ENCODE peak calls at places on chromosomes 13 and 19, in seven cellular contexts. I is fibroblast of lung, J is transverse colon, K is left lung, L is uterus, X is tibial nerve, Z is neuronal stem cell. H is an unnamed sample.

GRCh38 chr13:109110159-109110558 is 480.7 kb downstream of the MYO16 start:
- DNase-seq in X (no peak), Z (no peak), I (no peak), K (no peak), L (no peak), J (no peak), H (no peak)

GRCh38 chr19:33391631-33392249 is 18.2 kb downstream of the CEBPG start:
- DNase-seq in I (no peak), L (no peak), J (no peak), K (no peak), X (no peak), Z (no peak), H (no peak)

GRCh38 chr19:35349614-35350521 is 2.2 kb downstream of the FFAR1 start:
- DNase-seq in I (no peak), L (no peak), J (no peak), Z (no peak), X (no peak), K (peak; percentile 63), H (no peak)

GRCh38 chr19:19866599-19867248 is 1.0 kb downstream of the ZNF253 start:
- DNase-seq in L (no peak), Z (peak; percentile 57), X (no peak), J (peak; percentile 19), K (no peak), I (peak; percentile 1), H (no peak)

GRCh38 chr13:46983881-46984280 is 87.0 kb upstream of the HTR2A start:
- DNase-seq in Z (no peak), I (peak; percentile 20), L (no peak), K (no peak), X (no peak), J (no peak), H (no peak)

GRCh38 chr19:5823579-5824281 is 15.8 kb downstream of the FUT6 start:
- DNase-seq in J (peak; percentile 54), Z (no peak), I (no peak), X (no peak), K (no peak), L (no peak), H (no peak)

GRCh38 chr19:8373867-8374813 is 10.2 kb downstream of the ANGPTL4 start:
- DNase-seq in L (no peak), K (no peak), J (peak; percentile 56), Z (no peak), X (peak; percentile 80), I (no peak), H (no peak)

GRCh38 chr19:30357580-30357954 is 14.6 kb upstream of the ZNF536 start:
- DNase-seq in I (no peak), J (no peak), Z (no peak), X (no peak), K (no peak), L (no peak), H (no peak)

GRCh38 chr19:290539-291521 is at the start of gene PLPP2:
- DNase-seq in Z (no peak), K (peak; percentile 81), J (peak; percentile 77), X (no peak), I (peak; percentile 35), L (peak; percentile 39), H (no peak)

GRCh38 chr13:44756411-44756810 is 180.3 kb upstream of the TSC22D1 start:
- DNase-seq in J (no peak), L (no peak), I (peak; percentile 50), Z (no peak), X (no peak), K (no peak), H (no peak)

GRCh38 chr19:38905620-38906019 is 5.9 kb downstream of the NFKBIB start:
- DNase-seq in L (no peak), Z (no peak), X (no peak), I (no peak), K (no peak), J (no peak), H (no peak)
- H3K9me3 ChIP-seq in L (no peaks in the 10 kb centered on the region), Z (peaks cover 19% of the 10 kb centered on the region), X (peaks cover 2% of the 10 kb centered on the region), I (no peaks in the 10 kb centered on the region), K (no peaks in the 10 kb centered on the region), J (no peaks in the 10 kb centered on the region), H (no peaks in the 10 kb centered on the region)

GRCh38 chr13:103184413-103184812 is 118.2 kb upstream of the SLC10A2 start:
- DNase-seq in I (no peak), L (no peak), K (no peak), J (no peak), Z (no peak), X (no peak), H (no peak)

GRCh38 chr13:103190841-103191240 is 124.6 kb upstream of the SLC10A2 start:
- DNase-seq in X (no peak), J (no peak), Z (no peak), K (no peak), L (no peak), I (no peak), H (no peak)

GRCh38 chr13:103187621-103188020 is 121.4 kb upstream of the SLC10A2 start:
- DNase-seq in I (no peak), L (no peak), X (no peak), K (no peak), Z (no peak), J (no peak), H (no peak)

GRCh38 chr13:103188688-103189326 is 122.6 kb upstream of the SLC10A2 start:
- DNase-seq in L (no peak), K (no peak), J (no peak), I (peak; percentile 23), X (no peak), Z (no peak), H (no peak)
- H3K9me3 ChIP-seq in L (no peaks in the 10 kb centered on the region), K (no peaks in the 10 kb centered on the region), J (no peaks in the 10 kb centered on the region), I (no peaks in the 10 kb centered on the region), X (no peaks in the 10 kb centered on the region), Z (no peaks in the 10 kb centered on the region), H (no peaks in the 10 kb centered on the region)

DNA sequence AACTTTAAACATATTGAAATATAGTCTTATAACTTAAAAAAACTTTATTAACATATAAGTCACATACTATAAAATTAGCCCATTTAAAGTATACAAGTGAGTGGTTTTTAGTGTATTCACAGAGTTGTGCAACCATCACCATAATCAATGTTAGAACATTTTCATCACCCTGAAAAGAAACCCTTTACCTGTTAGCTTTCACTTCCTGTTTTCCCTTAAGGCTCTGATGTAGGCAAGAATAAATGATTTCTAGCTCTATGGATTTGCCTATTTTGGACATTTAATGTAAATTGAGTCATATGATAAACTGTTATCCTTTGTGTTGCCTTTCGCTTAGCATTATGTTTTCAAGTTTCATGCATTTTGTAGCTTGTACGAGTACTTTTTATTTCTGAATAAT is 15.6 kb downstream of the ZNF568 start:
- DNase-seq in I (no peak), K (no peak), X (no peak), J (no peak), Z (no peak), L (no peak), H (no peak)
- H3K9me3 ChIP-seq in I (no peaks in the 10 kb centered on the region), K (peaks cover 95% of the 10 kb centered on the region), X (peaks cover 96% of the 10 kb centered on the region), J (peaks cover 38% of the 10 kb centered on the region), Z (peaks cover 59% of the 10 kb centered on the region), L (peaks cover 33% of the 10 kb centered on the region), H (peaks cover 5% of the 10 kb centered on the region)

DNA sequence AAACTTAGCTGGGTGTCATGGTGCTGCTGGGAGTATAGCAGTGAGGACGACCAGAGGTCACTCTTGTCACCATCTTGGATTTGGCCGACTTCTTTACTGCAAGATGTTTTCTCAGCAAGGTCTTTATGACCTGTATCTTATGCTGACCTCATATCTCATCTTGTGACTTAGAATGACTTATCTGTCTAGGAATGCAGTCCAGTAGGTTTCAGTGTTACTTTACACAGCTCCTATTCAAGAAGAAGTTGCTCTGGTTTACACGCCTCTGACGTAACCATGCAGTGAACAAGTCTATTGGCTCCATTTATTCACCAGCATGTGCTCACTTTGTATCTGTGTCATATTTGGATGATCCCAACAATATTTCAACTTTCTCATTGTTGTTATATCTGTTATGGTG is 26.7 kb downstream of the ZNF850 start:
- DNase-seq in I (no peak), J (no peak), K (no peak), L (no peak), Z (no peak), X (no peak), H (no peak)
- H3K9me3 ChIP-seq in I (peaks cover 3% of the 10 kb centered on the region), J (peaks cover 96% of the 10 kb centered on the region), K (peaks cover 100% of the 10 kb centered on the region), L (peaks cover 96% of the 10 kb centered on the region), Z (peaks cover 87% of the 10 kb centered on the region), X (peaks cover 100% of the 10 kb centered on the region), H (peaks cover 43% of the 10 kb centered on the region)

DNA sequence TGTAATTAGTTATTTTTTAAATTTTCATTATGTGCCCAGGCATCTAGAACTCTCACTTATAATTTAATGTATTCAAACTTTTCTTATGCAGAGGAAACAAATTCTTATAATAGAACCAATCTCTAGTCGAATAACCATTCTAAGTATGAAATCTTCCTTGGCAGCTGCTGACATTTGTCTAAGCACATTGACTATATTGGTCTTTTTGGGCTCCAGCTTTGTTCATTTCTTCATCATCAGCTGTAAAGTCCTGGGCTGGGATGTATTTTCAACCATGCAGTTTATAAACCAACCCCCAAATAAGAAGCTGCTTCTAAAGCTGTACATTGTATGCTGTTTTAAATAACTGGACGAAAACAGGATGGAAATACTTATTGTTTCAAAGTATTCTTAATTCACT is 2.3 kb upstream of the MICU2 start:
- DNase-seq in I (no peak), K (no peak), Z (no peak), X (no peak), J (no peak), L (no peak), H (no peak)
- H3K9me3 ChIP-seq in I (no peaks in the 10 kb centered on the region), K (no peaks in the 10 kb centered on the region), Z (no peaks in the 10 kb centered on the region), X (no peaks in the 10 kb centered on the region), J (no peaks in the 10 kb centered on the region), L (no peaks in the 10 kb centered on the region), H (no peaks in the 10 kb centered on the region)

H was measured in T-helper 17 cell.